ENCODE peak calls at places on chromosomes 7 and 10, in ten cellular contexts. L, J, P, T, Q, N, O, V, E and Y are unnamed samples.

GRCh38 chr10:17751781-17752445 is at the start of gene TMEM236:
- DNase-seq in L (no peak), J (no peak), P (no peak), T (no peak), Q (no peak), N (no peak), O (no peak), V (no peak), E (no peak), Y (no peak)

GRCh38 chr10:96395931-96396877 is 37.4 kb upstream of the OPALIN start:
- DNase-seq in L (peak), J (peak), P (no peak), T (peak), Q (peak), N (peak), O (peak), V (peak), E (peak), Y (peak)

GRCh38 chr7:129925416-129926002 is 27.3 kb downstream of the UBE2H start:
- DNase-seq in L (no peak), J (no peak), P (no peak), T (no peak), Q (no peak), N (no peak), O (no peak), V (no peak), E (no peak), Y (no peak)

GRCh38 chr10:124291009-124291671 is 127.6 kb downstream of the OAT start:
- DNase-seq in L (peak), J (no peak), P (no peak), T (no peak), Q (peak), N (peak), O (no peak), V (peak), E (no peak), Y (no peak)

GRCh38 chr10:127135844-127136577 is 60.4 kb downstream of the INSYN2A start:
- DNase-seq in L (no peak), J (no peak), P (no peak), T (no peak), Q (no peak), N (no peak), O (no peak), V (no peak), E (no peak), Y (no peak)

GRCh38 chr10:25175527-25176420 is 973 bp downstream of the GPR158 start:
- DNase-seq in L (no peak), J (peak), P (no peak), T (no peak), Q (peak), N (no peak), O (peak), V (no peak), E (no peak), Y (peak)

GRCh38 chr7:51080622-51081269 is 235.9 kb downstream of the COBL start:
- DNase-seq in L (no peak), J (peak), P (no peak), T (no peak), Q (no peak), N (no peak), O (no peak), V (no peak), E (no peak), Y (no peak)

GRCh38 chr7:108973075-108973474 is 403.4 kb downstream of the DNAJB9 start:
- DNase-seq in L (no peak), J (peak), P (peak), T (no peak), Q (no peak), N (no peak), O (no peak), V (no peak), E (no peak), Y (peak)

GRCh38 chr10:3095373-3096139 is 28.2 kb downstream of the PFKP start:
- DNase-seq in L (peak), J (no peak), P (peak), T (peak), Q (no peak), N (peak), O (no peak), V (no peak), E (peak), Y (peak)

GRCh38 chr7:135757719-135758411 is 9.3 kb upstream of the FAM180A start:
- DNase-seq in L (peak), J (no peak), P (no peak), T (peak), Q (peak), N (peak), O (no peak), V (no peak), E (no peak), Y (no peak)

GRCh38 chr10:54983255-54983654 is 182.2 kb upstream of the PCDH15 start:
- DNase-seq in L (no peak), J (no peak), P (no peak), T (no peak), Q (no peak), N (no peak), O (no peak), V (no peak), E (no peak), Y (no peak)

GRCh38 chr7:107890493-107890961 is 456 bp upstream of the DLD start:
- DNase-seq in L (no peak), J (no peak), P (no peak), T (no peak), Q (no peak), N (peak), O (no peak), V (no peak), E (no peak), Y (no peak)

GRCh38 chr10:119429771-119430170 is 112.7 kb downstream of the RGS10 start:
- DNase-seq in L (no peak), J (no peak), P (no peak), T (no peak), Q (no peak), N (no peak), O (no peak), V (no peak), E (no peak), Y (no peak)

DNA sequence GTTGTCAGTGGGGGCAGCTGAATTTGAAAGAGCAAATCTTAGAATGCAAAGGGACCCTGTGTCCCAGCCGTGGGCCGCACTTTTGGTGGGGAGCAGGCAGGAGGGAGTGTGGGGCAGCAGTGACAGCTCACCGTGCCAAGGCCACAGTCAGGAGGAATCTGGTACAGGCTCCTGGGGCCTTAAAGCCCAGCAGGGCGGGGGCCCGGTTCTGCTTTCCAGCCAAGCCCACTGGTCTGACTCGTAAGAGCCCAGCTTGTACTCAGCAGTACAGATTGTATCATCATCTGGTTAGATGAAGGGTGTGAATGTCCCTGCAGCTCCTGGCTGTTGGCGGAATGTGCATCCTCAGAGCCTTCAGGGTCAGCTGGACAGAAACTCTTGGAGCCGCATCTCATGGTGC is 30.5 kb upstream of the TRIM8 start:
- DNase-seq in L (no peak), J (no peak), P (no peak), T (no peak), Q (no peak), N (no peak), O (no peak), V (no peak), E (no peak), Y (no peak)
- H3K4me3 ChIP-seq in L (no peak), J (no peak), P (no peak), T (no peak), Q (no peak), N (no peak), O (no peak), V (no peak), E (no peak), Y (no peak)

DNA sequence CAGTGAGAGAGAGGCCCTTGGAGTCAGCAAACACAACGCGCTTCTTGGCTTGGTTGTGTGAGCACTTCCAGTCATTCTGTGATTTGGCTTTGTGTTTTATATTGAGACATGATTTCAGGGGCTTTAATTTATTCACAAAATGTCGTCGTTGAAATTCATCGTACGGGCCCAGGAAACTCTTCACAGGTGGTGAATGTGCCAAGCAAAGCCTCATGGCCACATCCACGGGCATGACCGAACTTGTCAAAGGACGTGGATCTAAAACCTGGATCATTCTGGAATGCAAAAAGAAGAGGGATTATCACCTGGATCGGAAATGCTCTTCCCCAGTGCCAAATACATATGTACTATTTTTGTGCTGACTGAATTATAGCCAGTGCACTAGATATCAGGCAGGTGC is 2.3 kb downstream of the PPP1R3C start:
- DNase-seq in L (no peak), J (no peak), P (no peak), T (no peak), Q (no peak), N (no peak), O (no peak), V (no peak), E (no peak), Y (no peak)
- H3K4me3 ChIP-seq in L (peak), J (no peak), P (no peak), T (no peak), Q (no peak), N (no peak), O (peak), V (peak), E (no peak), Y (no peak)

DNA sequence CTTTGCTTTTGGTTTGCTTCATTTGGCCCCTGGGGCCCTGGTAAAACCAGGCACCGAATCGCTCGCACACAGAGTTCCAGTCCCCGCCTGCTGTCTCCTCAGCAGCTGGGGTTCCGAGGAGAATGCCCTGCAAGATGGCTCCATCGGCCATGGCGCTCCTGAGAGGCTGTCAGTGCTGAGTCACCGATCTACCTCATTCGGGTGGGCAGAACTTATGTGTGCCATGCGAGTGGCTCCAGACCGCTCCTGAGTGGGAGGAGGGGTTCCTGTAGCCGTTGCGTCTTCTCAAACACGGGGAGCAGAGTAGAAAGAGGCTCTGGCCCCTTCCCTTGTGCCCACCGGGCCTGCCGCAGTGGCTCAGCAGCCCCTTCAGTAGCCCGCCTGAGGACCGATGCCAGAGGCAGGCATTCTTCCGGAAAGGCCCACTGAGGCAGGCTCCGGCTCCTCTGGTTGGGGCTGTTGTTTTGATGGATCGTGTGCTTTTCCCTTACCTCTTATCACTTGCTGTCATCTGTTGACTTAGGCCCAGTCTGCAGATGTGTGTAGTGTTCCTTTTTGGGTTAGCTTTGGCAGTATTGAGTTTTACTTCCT is 923 bp downstream of the CHPF2 start:
- DNase-seq in L (peak), J (no peak), P (no peak), T (peak), Q (peak), N (no peak), O (peak), V (no peak), E (peak), Y (peak)
- H3K4me3 ChIP-seq in L (peak), J (peak), P (peak), T (peak), Q (peak), N (peak), O (peak), V (peak), E (peak), Y (peak)

DNA sequence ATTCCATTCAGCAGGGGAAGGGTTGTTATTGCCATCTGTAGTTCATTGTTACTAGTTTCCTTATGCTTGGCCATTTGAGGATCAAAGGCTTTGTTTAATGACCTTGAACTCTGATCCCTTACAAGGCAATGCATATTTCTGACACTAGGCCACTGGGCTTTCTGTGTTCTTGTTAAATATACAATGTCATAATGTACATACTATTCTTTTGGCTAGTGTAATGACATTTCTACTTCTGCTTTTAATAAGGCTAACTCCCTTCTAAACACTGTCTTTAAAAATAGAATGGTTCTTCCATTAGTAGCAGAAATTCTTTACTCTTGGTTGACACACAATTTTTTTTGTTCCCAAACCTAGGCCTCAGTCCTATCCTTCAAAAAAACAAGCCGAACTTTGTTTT is 86.6 kb downstream of the BBS9 start:
- DNase-seq in L (no peak), J (no peak), P (no peak), T (no peak), Q (no peak), N (no peak), O (no peak), V (no peak), E (peak), Y (no peak)
- H3K4me3 ChIP-seq in L (no peak), J (no peak), P (no peak), T (no peak), Q (no peak), N (no peak), O (no peak), V (no peak), E (peak), Y (no peak)

GRCh38 chr7:122312789-122313188 is 8.2 kb upstream of the FEZF1 start:
- DNase-seq in L (no peak), J (peak), P (no peak), T (no peak), Q (no peak), N (no peak), O (no peak), V (no peak), E (no peak), Y (no peak)

GRCh38 chr7:122311719-122312118 is 7.2 kb upstream of the FEZF1 start:
- DNase-seq in L (no peak), J (peak), P (no peak), T (no peak), Q (no peak), N (no peak), O (no peak), V (no peak), E (no peak), Y (no peak)

GRCh38 chr7:122315507-122316466 is 11.2 kb upstream of the FEZF1 start:
- DNase-seq in L (no peak), J (peak), P (no peak), T (no peak), Q (no peak), N (no peak), O (no peak), V (no peak), E (no peak), Y (no peak)

GRCh38 chr7:122314284-122314683 is 9.7 kb upstream of the FEZF1 start:
- DNase-seq in L (no peak), J (no peak), P (no peak), T (no peak), Q (no peak), N (no peak), O (no peak), V (no peak), E (no peak), Y (no peak)

GRCh38 chr7:122316467-122317394 is 12.2 kb upstream of the FEZF1 start:
- DNase-seq in L (no peak), J (peak), P (no peak), T (no peak), Q (no peak), N (no peak), O (no peak), V (no peak), E (peak), Y (peak)
- H3K4me3 ChIP-seq in L (peak), J (peak), P (no peak), T (no peak), Q (no peak), N (peak), O (no peak), V (peak), E (peak), Y (no peak)

DNA sequence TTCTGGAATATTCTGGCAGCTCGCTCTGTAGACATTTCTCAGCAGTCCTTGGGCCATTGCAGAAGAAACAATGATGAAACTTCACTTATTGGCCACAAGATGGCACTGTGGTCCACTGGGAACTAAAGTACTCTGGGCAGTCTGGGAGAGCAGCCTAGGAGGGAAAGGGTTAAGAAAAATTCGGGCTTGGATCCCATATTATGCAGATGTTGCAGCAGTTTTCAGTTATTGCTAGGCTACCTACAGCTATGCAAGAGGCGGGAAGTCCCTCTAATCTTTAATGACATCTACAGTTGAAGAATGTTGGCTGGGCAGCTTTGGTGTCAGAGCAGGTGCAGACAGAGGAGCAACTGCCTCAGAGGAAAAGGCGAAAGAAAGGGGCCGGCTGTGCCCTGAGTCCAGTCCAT is 201.7 kb upstream of the PRSS58 start:
- DNase-seq in L (no peak), J (peak), P (no peak), T (peak), Q (peak), N (no peak), O (no peak), V (no peak), E (peak), Y (peak)
- H3K4me3 ChIP-seq in L (no peak), J (no peak), P (no peak), T (no peak), Q (no peak), N (no peak), O (no peak), V (no peak), E (no peak), Y (no peak)

GRCh38 chr7:151380199-151381082 is 29.4 kb downstream of the WDR86 start:
- DNase-seq in L (no peak), J (no peak), P (no peak), T (no peak), Q (no peak), N (no peak), O (no peak), V (no peak), E (no peak), Y (no peak)
- H3K4me3 ChIP-seq in L (no peak), J (no peak), P (no peak), T (no peak), Q (no peak), N (no peak), O (no peak), V (no peak), E (no peak), Y (no peak)

GRCh38 chr7:133744451-133744850 is 382.7 kb upstream of the LRGUK start:
- DNase-seq in L (no peak), J (no peak), P (no peak), T (no peak), Q (no peak), N (no peak), O (no peak), V (no peak), E (no peak), Y (no peak)
- H3K4me3 ChIP-seq in L (no peak), J (no peak), P (no peak), T (no peak), Q (no peak), N (no peak), O (no peak), V (no peak), E (no peak), Y (no peak)

GRCh38 chr7:33495207-33495606 is 365.8 kb downstream of the BBS9 start:
- DNase-seq in L (no peak), J (no peak), P (no peak), T (peak), Q (no peak), N (peak), O (no peak), V (no peak), E (no peak), Y (no peak)

GRCh38 chr7:33494473-33494872 is 365.1 kb downstream of the BBS9 start:
- DNase-seq in L (no peak), J (no peak), P (no peak), T (no peak), Q (no peak), N (no peak), O (no peak), V (no peak), E (no peak), Y (no peak)
- H3K4me3 ChIP-seq in L (no peak), J (no peak), P (no peak), T (no peak), Q (no peak), N (no peak), O (no peak), V (no peak), E (no peak), Y (no peak)